ENCODE peak calls at places on chromosomes 13 and 19, in ten cellular contexts. X is heart right ventricle, T is body of pancreas, V is left ventricle myocardium inferior, S is mammary epithelial cell, Z is fibroblast of lung, I is cardiac muscle cell, L is GM23338, G is pancreas, O is brain microvascular endothelial cell. F is an unnamed sample. For H3K27me3, the result is how much of the 10 kb centered on the place peaks cover.

GRCh38 chr13:98961204-98962105 is 16.4 kb downstream of the DOCK9 start:
- DNase-seq in X (no peak), T (no peak), V (no peak), S (peak), Z (no peak), I (no peak), L (no peak), G (no peak), O (peak), F (no peak)

GRCh38 chr13:67635754-67636153 is 405.6 kb upstream of the PCDH9 start:
- DNase-seq in X (no peak), T (no peak), V (no peak), S (no peak), Z (peak), I (no peak), L (no peak), G (no peak), O (no peak), F (no peak)

GRCh38 chr13:28805193-28805819 is 14.8 kb upstream of the MTUS2 start:
- DNase-seq in X (peak), T (no peak), V (peak), S (no peak), Z (no peak), I (peak), L (peak), G (no peak), O (no peak), F (no peak)

GRCh38 chr19:49923055-49924003 is 5.7 kb upstream of the ATF5 start:
- DNase-seq in X (no peak), T (no peak), V (no peak), S (no peak), Z (no peak), I (no peak), L (no peak), G (no peak), O (no peak), F (no peak)

GRCh38 chr19:12783849-12784393 is 7.4 kb upstream of the JUNB start:
- DNase-seq in X (peak), T (peak), V (peak), S (peak), Z (no peak), I (no peak), L (no peak), G (no peak), O (no peak), F (peak)

GRCh38 chr13:107962209-107962608 is 253.1 kb downstream of the LIG4 start:
- DNase-seq in X (no peak), T (no peak), V (no peak), S (no peak), Z (no peak), I (no peak), L (no peak), G (no peak), O (no peak), F (no peak)

GRCh38 chr13:110913322-110913721 is 1.5 kb downstream of the ANKRD10 start:
- DNase-seq in X (no peak), T (peak), V (no peak), S (peak), Z (peak), I (peak), L (no peak), G (peak), O (no peak), F (no peak)

GRCh38 chr19:52200044-52200443 is 10.2 kb downstream of the PPP2R1A start:
- DNase-seq in X (no peak), T (no peak), V (peak), S (peak), Z (peak), I (no peak), L (no peak), G (no peak), O (peak), F (no peak)

GRCh38 chr13:92804346-92804745 is 422.3 kb upstream of the GPC6 start:
- DNase-seq in X (no peak), T (no peak), V (no peak), S (peak), Z (peak), I (no peak), L (no peak), G (no peak), O (peak), F (no peak)

GRCh38 chr13:31001647-31002046 is 69.2 kb downstream of the TEX26 start:
- DNase-seq in X (no peak), T (no peak), V (no peak), S (no peak), Z (no peak), I (peak), L (no peak), G (no peak), O (peak), F (no peak)

DNA sequence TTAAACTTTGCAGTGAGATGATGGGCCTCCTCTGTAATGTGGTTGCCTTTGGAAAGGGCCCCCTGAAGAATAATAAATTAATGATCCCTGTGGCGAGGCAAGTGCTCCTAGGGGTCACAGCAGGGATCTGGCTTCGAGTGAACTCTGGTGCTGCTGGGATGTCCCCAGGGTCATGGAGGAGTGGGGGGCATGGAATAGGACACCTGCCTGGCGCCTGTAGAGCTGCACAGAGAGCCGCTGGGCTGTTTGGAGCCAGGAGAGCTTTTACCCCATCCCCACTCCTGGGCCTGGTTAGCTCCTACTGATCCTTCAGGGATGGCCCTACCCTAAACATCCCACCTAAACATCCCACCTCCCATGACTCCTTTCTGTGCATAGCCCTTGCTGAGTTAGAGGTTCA is 56.1 kb upstream of the IRS2 start:
- DNase-seq in X (no peak), T (no peak), V (no peak), S (no peak), Z (no peak), I (no peak), L (no peak), G (no peak), O (no peak), F (no peak)
- H3K27me3 ChIP-seq in X (under half), T (under half), V (under half), S (under half), Z (under half), I (under half), L (under half), G (under half), O (under half), F (under half)

GRCh38 chr19:55092423-55093318 is 17.0 kb downstream of the EPS8L1 start:
- DNase-seq in X (no peak), T (peak), V (no peak), S (no peak), Z (no peak), I (no peak), L (peak), G (no peak), O (no peak), F (no peak)
- H3K4me3 ChIP-seq in X (no peak), T (no peak), V (no peak), S (no peak), Z (no peak), I (no peak), L (peak), G (no peak), O (no peak), F (no peak)

DNA sequence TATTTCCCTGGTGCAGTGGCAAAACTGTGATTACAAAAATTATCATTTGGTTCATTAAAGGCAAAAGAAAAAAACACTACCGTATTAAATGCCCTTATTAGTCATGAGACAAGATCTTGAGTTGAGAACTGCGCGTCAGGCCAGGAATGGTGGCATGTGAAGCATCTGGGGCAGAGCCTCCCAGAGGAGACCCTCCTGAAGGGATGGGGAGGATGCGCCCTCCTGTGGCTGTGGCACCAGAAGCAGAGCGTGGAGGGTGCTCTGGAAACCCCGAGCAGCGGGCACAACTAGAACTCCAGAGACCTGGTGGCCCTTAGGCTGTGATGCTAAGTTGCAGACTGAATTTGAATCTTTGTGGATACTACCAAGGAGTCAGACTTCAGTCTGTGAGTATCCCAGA is 11.5 kb downstream of the CUL4A start:
- DNase-seq in X (peak), T (no peak), V (peak), S (no peak), Z (peak), I (no peak), L (peak), G (no peak), O (no peak), F (no peak)
- TF ChIP-seq CTCF in X (peak), T (no peak), V (peak), S (peak), Z (peak), I (peak), L (peak), G (no peak), O (peak), F (peak)

GRCh38 chr13:57635541-57635940 is 4.0 kb downstream of the PCDH17 start:
- DNase-seq in X (no peak), T (no peak), V (no peak), S (no peak), Z (no peak), I (no peak), L (no peak), G (no peak), O (no peak), F (no peak)

GRCh38 chr13:57638147-57638890 is 6.8 kb downstream of the PCDH17 start:
- DNase-seq in X (no peak), T (no peak), V (no peak), S (no peak), Z (no peak), I (no peak), L (no peak), G (no peak), O (no peak), F (no peak)

GRCh38 chr13:57634829-57635165 is 3.3 kb downstream of the PCDH17 start:
- DNase-seq in X (peak), T (peak), V (no peak), S (no peak), Z (no peak), I (no peak), L (peak), G (no peak), O (no peak), F (peak)

GRCh38 chr13:57636811-57637210 is 5.3 kb downstream of the PCDH17 start:
- DNase-seq in X (no peak), T (no peak), V (no peak), S (no peak), Z (no peak), I (no peak), L (no peak), G (no peak), O (no peak), F (no peak)

DNA sequence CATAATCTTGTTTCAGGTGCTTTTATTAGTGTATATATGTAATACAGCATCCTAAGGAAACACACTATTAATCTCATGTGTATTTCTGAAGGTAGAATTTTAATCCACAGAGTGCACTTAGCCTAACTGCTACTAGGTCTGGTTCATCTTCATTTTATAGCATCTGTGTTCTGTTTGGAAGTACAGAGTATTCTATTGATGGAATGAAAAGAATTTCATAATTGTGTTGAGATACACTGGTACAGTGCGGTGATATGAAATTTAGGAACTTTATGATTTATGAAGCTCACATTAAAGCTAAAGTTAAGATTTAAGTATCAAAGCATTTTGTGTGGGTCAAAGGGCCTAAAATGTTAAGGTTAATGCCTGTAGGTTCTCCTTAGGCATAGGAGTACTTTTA is 6.0 kb downstream of the PCDH17 start:
- DNase-seq in X (no peak), T (no peak), V (no peak), S (no peak), Z (no peak), I (no peak), L (no peak), G (no peak), O (no peak), F (no peak)
- H3K27me3 ChIP-seq in X (under half), T (under half), V (under half), S (under half), Z (under half), I (under half), L (half or more), G (under half), O (under half), F (under half)

GRCh38 chr19:16184665-16185122 is 516 bp upstream of the FAM32A start:
- DNase-seq in X (no peak), T (no peak), V (no peak), S (no peak), Z (no peak), I (no peak), L (no peak), G (no peak), O (no peak), F (no peak)
- H3K4me3 ChIP-seq in X (peak), T (no peak), V (peak), S (peak), Z (peak), I (peak), L (no peak), G (peak), O (peak), F (peak)

F was measured in upper lobe of right lung.